ENCODE peak calls at places on chromosomes 2 and 18, in five cellular contexts. One of them, this sample, is unnamed.
A peak's percentile ranks its signal among the peaks of the same experiment; 100 is the strongest.

GRCh38 chr2:18074476-18074875 is 196.0 kb downstream of the KCNS3 start:
- DNase-seq in EL: peak; percentile 6
- DNase-seq in CD8-positive, alpha-beta memory T cell: no peak
- DNase-seq in T-helper 22 cell: no peak
- DNase-seq in HTR-8/SVneo: no peak
- DNase-seq in this sample: no peak

GRCh38 chr2:191927991-191928390 is 81.1 kb upstream of the CAVIN2 start:
- DNase-seq in EL: peak; percentile 21
- DNase-seq in CD8-positive, alpha-beta memory T cell: no peak
- DNase-seq in T-helper 22 cell: no peak
- DNase-seq in HTR-8/SVneo: no peak
- DNase-seq in this sample: no peak

GRCh38 chr2:70212298-70212948 is 21.6 kb upstream of the C2orf42 start:
- DNase-seq in EL: no peak
- DNase-seq in CD8-positive, alpha-beta memory T cell: no peak
- DNase-seq in T-helper 22 cell: no peak
- DNase-seq in HTR-8/SVneo: no peak
- DNase-seq in this sample: no peak

GRCh38 chr18:53560546-53560945 is 663.9 kb downstream of the MBD2 start:
- DNase-seq in EL: no peak
- DNase-seq in CD8-positive, alpha-beta memory T cell: no peak
- DNase-seq in T-helper 22 cell: no peak
- DNase-seq in HTR-8/SVneo: no peak
- DNase-seq in this sample: no peak

GRCh38 chr18:58556333-58557012 is 72.4 kb downstream of the ALPK2 start:
- DNase-seq in EL: no peak
- DNase-seq in CD8-positive, alpha-beta memory T cell: no peak
- DNase-seq in T-helper 22 cell: no peak
- DNase-seq in HTR-8/SVneo: no peak
- DNase-seq in this sample: no peak

GRCh38 chr2:106104332-106105062 is 89.6 kb downstream of the UXS1 start:
- DNase-seq in EL: peak; percentile 54
- DNase-seq in CD8-positive, alpha-beta memory T cell: peak; percentile 41
- DNase-seq in T-helper 22 cell: peak; percentile 35
- DNase-seq in HTR-8/SVneo: peak; percentile 69
- DNase-seq in this sample: peak; percentile 73

GRCh38 chr18:9743200-9744016 is 35.3 kb downstream of the RAB31 start:
- DNase-seq in EL: peak; percentile 99
- DNase-seq in CD8-positive, alpha-beta memory T cell: no peak
- DNase-seq in T-helper 22 cell: no peak
- DNase-seq in HTR-8/SVneo: peak; percentile 86
- DNase-seq in this sample: peak; percentile 96

GRCh38 chr2:46116616-46117015 is 180.6 kb upstream of the EPAS1 start:
- DNase-seq in EL: no peak
- DNase-seq in CD8-positive, alpha-beta memory T cell: no peak
- DNase-seq in T-helper 22 cell: no peak
- DNase-seq in HTR-8/SVneo: no peak
- DNase-seq in this sample: no peak

GRCh38 chr18:35713545-35713944 is 132.0 kb downstream of the GALNT1 start:
- DNase-seq in EL: peak; percentile 69
- DNase-seq in CD8-positive, alpha-beta memory T cell: no peak
- DNase-seq in T-helper 22 cell: no peak
- DNase-seq in HTR-8/SVneo: peak; percentile 0
- DNase-seq in this sample: no peak

GRCh38 chr18:40841473-40841872 is 1113.6 kb upstream of the PIK3C3 start:
- DNase-seq in EL: no peak
- DNase-seq in CD8-positive, alpha-beta memory T cell: no peak
- DNase-seq in T-helper 22 cell: no peak
- DNase-seq in HTR-8/SVneo: peak; percentile 2
- DNase-seq in this sample: no peak

GRCh38 chr2:170814551-170815245 is 2.0 kb upstream of the GAD1 start:
- DNase-seq in EL: no peak
- DNase-seq in CD8-positive, alpha-beta memory T cell: no peak
- DNase-seq in T-helper 22 cell: no peak
- DNase-seq in HTR-8/SVneo: no peak
- DNase-seq in this sample: no peak

GRCh38 chr18:32695534-32695933 is 77.3 kb downstream of the KLHL14 start:
- DNase-seq in EL: no peak
- DNase-seq in CD8-positive, alpha-beta memory T cell: no peak
- DNase-seq in T-helper 22 cell: no peak
- DNase-seq in HTR-8/SVneo: no peak
- DNase-seq in this sample: no peak

GRCh38 chr2:121356058-121356640 is 71.1 kb upstream of the TFCP2L1 start:
- DNase-seq in EL: peak; percentile 66
- DNase-seq in CD8-positive, alpha-beta memory T cell: no peak
- DNase-seq in T-helper 22 cell: no peak
- DNase-seq in HTR-8/SVneo: peak; percentile 74
- DNase-seq in this sample: peak; percentile 69

GRCh38 chr2:656676-657075 is 20.5 kb downstream of the TMEM18 start:
- DNase-seq in EL: no peak
- DNase-seq in CD8-positive, alpha-beta memory T cell: no peak
- DNase-seq in T-helper 22 cell: no peak
- DNase-seq in HTR-8/SVneo: no peak
- DNase-seq in this sample: no peak

GRCh38 chr2:171522804-171523338 is 597 bp downstream of the CYBRD1 start:
- DNase-seq in EL: no peak
- DNase-seq in CD8-positive, alpha-beta memory T cell: no peak
- DNase-seq in T-helper 22 cell: no peak
- DNase-seq in HTR-8/SVneo: no peak
- DNase-seq in this sample: no peak

GRCh38 chr2:218959761-218960195 is 312 bp downstream of the CDK5R2 start:
- DNase-seq in EL: no peak
- DNase-seq in CD8-positive, alpha-beta memory T cell: no peak
- DNase-seq in T-helper 22 cell: no peak
- DNase-seq in HTR-8/SVneo: no peak
- DNase-seq in this sample: no peak

GRCh38 chr2:217953531-217953932 is 49.3 kb downstream of the TNS1 start:
- DNase-seq in EL: no peak
- DNase-seq in CD8-positive, alpha-beta memory T cell: no peak
- DNase-seq in T-helper 22 cell: no peak
- DNase-seq in HTR-8/SVneo: no peak
- DNase-seq in this sample: no peak